ENCODE peak calls at places on chromosomes 1 and 21, in nine cellular contexts. M, X, R, G, F, H, I, Y and B are unnamed samples.

GRCh38 chr21:38917045-38917774 is 111.5 kb downstream of the ETS2 start:
- DNase-seq in R (no peak), X (no peak), M (no peak), G (no peak), Y (no peak), H (peak), I (no peak), F (peak), B (no peak)

GRCh38 chr1:101128211-101128727 is 102.7 kb upstream of the DPH5 start:
- DNase-seq in F (no peak), R (no peak), G (no peak), X (no peak), Y (no peak), M (no peak), I (no peak), H (no peak), B (no peak)

GRCh38 chr1:99397029-99397428 is 132.7 kb downstream of the PLPPR4 start:
- DNase-seq in I (no peak), X (no peak), M (no peak), F (no peak), R (no peak), H (no peak), Y (no peak), G (no peak), B (no peak)

GRCh38 chr1:207925210-207925609 is 14.3 kb upstream of the CD34 start:
- DNase-seq in F (peak), X (peak), Y (peak), R (no peak), I (no peak), M (no peak), G (no peak), H (peak), B (no peak)

GRCh38 chr1:8047686-8048522 is 21.8 kb upstream of the ERRFI1 start:
- DNase-seq in H (no peak), G (peak), X (no peak), Y (no peak), M (no peak), R (no peak), F (peak), I (no peak), B (no peak)

GRCh38 chr1:202703191-202703590 is 7.1 kb downstream of the SYT2 start:
- DNase-seq in R (no peak), G (no peak), F (no peak), M (no peak), Y (no peak), X (no peak), H (no peak), I (no peak), B (no peak)

GRCh38 chr1:194161591-194161990 is 975.2 kb upstream of the B3GALT2 start:
- DNase-seq in G (no peak), H (no peak), Y (peak), I (no peak), F (no peak), X (no peak), R (no peak), M (no peak), B (no peak)

GRCh38 chr1:155513300-155513926 is 49.2 kb downstream of the ASH1L start:
- DNase-seq in Y (peak), M (no peak), I (no peak), H (no peak), F (no peak), X (no peak), R (no peak), G (no peak), B (peak)

GRCh38 chr1:165376041-165376810 is 19.7 kb upstream of the LMX1A start:
- DNase-seq in G (no peak), X (peak), I (peak), H (peak), R (peak), M (peak), F (peak), Y (peak), B (no peak)

GRCh38 chr21:44539991-44540666 is at the start of gene KRTAP10-1:
- DNase-seq in F (peak), G (no peak), X (no peak), Y (no peak), M (no peak), I (no peak), H (no peak), R (no peak), B (no peak)

GRCh38 chr1:10510520-10511493 is 36.1 kb downstream of the PEX14 start:
- DNase-seq in H (no peak), F (peak), M (no peak), R (peak), X (no peak), G (peak), Y (peak), I (no peak), B (peak)

GRCh38 chr1:8042134-8042533 is 16.0 kb upstream of the ERRFI1 start:
- DNase-seq in H (no peak), Y (no peak), R (no peak), G (no peak), M (no peak), X (no peak), F (no peak), I (no peak), B (no peak)

GRCh38 chr1:83849191-83850061 is 149.5 kb downstream of the TTLL7 start:
- DNase-seq in M (no peak), H (no peak), I (no peak), X (no peak), G (no peak), F (no peak), R (no peak), Y (no peak), B (no peak)

GRCh38 chr1:26768755-26769154 is 19.0 kb upstream of the PIGV start:
- DNase-seq in G (no peak), F (no peak), Y (peak), H (no peak), I (no peak), R (peak), M (no peak), X (no peak), B (no peak)

GRCh38 chr1:229105822-229106525 is 164.9 kb upstream of the RAB4A start:
- DNase-seq in X (no peak), M (no peak), Y (no peak), I (no peak), R (no peak), H (no peak), G (no peak), F (peak), B (no peak)

GRCh38 chr1:8376358-8376840 is 58.5 kb downstream of the SLC45A1 start:
- DNase-seq in H (no peak), G (no peak), X (peak), F (no peak), R (no peak), I (no peak), M (no peak), Y (no peak), B (no peak)

GRCh38 chr1:172342584-172343245 is 77.8 kb upstream of the C1orf105 start:
- DNase-seq in F (no peak), X (no peak), Y (no peak), I (no peak), M (no peak), R (no peak), H (no peak), G (no peak), B (no peak)

DNA sequence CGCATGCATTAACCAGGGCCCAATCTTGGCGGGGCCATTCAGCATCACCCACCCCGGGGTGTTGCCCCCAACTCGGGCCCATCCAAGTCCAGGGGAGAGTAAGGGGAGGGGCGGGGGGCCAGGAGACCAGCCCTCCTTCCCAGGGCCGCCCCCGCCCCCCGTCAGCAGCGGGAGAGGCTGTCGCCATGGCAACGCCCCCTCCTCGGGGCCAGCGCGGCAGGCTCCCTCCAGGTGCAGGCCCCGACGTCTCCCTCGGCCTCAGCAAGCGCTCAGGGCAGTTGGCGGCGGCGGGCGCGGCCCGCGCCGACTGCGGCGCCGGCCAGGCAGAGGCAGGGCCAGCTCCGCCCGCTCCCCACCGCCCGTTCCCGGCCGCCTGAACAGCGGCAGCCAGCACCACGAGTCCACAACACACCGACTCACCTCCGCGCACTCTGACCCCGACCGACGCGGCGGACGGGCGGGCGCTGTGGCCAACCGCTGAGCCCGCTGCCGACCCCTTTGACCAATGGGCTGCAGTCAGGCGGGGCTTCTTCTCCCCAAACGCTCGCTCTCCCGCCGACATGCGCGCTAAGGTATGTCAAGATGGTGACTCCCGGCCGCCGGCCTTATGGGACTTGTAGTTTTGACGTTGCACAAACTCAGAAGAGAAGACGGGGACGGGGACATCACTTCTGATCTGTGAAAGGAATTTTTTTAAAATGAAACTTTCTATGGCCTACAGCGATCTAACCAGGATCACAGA is at the start of gene ERI3:
- DNase-seq in F (peak), Y (peak), I (peak), M (peak), X (peak), R (peak), H (peak), G (peak), B (peak)
- TF ChIP-seq POLR2A in F (no peak), Y (peak), I (peak), M (peak), X (peak), R (peak), H (no peak), G (no peak), B (peak)

GRCh38 chr1:92191726-92192125 is 26.0 kb upstream of the C1orf146 start:
- DNase-seq in G (no peak), M (no peak), Y (no peak), R (no peak), I (no peak), F (no peak), H (no peak), X (no peak), B (no peak)

GRCh38 chr1:92192246-92192645 is 25.5 kb upstream of the C1orf146 start:
- DNase-seq in G (no peak), F (no peak), M (no peak), R (no peak), Y (no peak), H (no peak), X (no peak), I (no peak), B (no peak)

GRCh38 chr1:92188436-92189255 is 29.1 kb upstream of the C1orf146 start:
- DNase-seq in X (no peak), F (no peak), H (no peak), I (no peak), R (no peak), M (no peak), G (no peak), Y (no peak), B (no peak)

GRCh38 chr1:92194516-92194915 is 23.2 kb upstream of the C1orf146 start:
- DNase-seq in I (no peak), M (no peak), X (no peak), F (no peak), R (no peak), Y (no peak), G (no peak), H (no peak), B (no peak)
- TF ChIP-seq POLR2A in I (no peak), M (no peak), X (no peak), F (no peak), R (no peak), Y (no peak), G (no peak), H (no peak), B (no peak)

GRCh38 chr1:181095260-181095659 is 6.8 kb downstream of the IER5 start:
- DNase-seq in H (no peak), R (no peak), F (no peak), Y (no peak), X (no peak), G (no peak), I (no peak), M (no peak), B (no peak)
- TF ChIP-seq POLR2A in H (no peak), R (no peak), F (no peak), Y (no peak), X (no peak), G (no peak), I (no peak), M (no peak), B (no peak)

GRCh38 chr1:23693599-23693998 is 2.0 kb downstream of the RPL11 start:
- DNase-seq in F (no peak), G (no peak), Y (no peak), H (no peak), X (no peak), R (no peak), M (no peak), I (no peak), B (no peak)
- TF ChIP-seq POLR2A in F (no peak), G (no peak), Y (no peak), H (no peak), X (no peak), R (no peak), M (no peak), I (no peak), B (no peak)

GRCh38 chr1:179509384-179509783 is 66.4 kb downstream of the NPHS2 start:
- DNase-seq in X (no peak), Y (no peak), F (no peak), M (no peak), G (no peak), I (no peak), R (no peak), H (no peak), B (no peak)

GRCh38 chr1:179510038-179510437 is 65.7 kb downstream of the NPHS2 start:
- DNase-seq in I (no peak), X (no peak), R (no peak), G (no peak), F (no peak), Y (no peak), M (no peak), H (no peak), B (no peak)

DNA sequence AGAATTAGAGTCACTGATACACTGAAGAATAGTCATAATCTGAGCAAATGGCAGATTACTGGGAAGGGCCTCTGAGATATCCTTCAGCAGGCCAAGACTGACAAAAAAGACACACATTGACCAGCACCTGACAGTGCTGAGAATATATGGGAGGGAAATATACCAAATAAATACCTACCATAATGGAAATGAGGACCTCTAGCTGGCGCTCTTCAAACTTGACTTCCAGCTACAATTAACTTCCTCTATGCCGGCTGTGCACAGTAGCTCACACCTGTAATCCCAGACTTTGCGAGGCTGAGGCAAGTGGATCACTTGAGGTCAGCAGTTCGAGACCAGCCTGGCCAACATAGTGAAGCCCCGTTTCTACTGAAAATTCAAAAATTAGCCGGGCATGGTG is 69.5 kb downstream of the NPHS2 start:
- DNase-seq in R (no peak), I (no peak), Y (no peak), G (no peak), H (no peak), X (no peak), F (no peak), M (no peak), B (no peak)
- TF ChIP-seq POLR2A in R (no peak), I (no peak), Y (no peak), G (no peak), H (no peak), X (no peak), F (no peak), M (no peak), B (no peak)

GRCh38 chr1:169119405-169119804 is 12.9 kb downstream of the ATP1B1 start:
- DNase-seq in G (no peak), H (no peak), F (no peak), X (no peak), M (no peak), I (no peak), R (no peak), Y (no peak), B (no peak)
- TF ChIP-seq POLR2A in G (no peak), H (no peak), F (no peak), X (no peak), M (no peak), I (no peak), R (no peak), Y (no peak), B (no peak)